ENCODE peak calls at places on chromosomes 11 and 22, in eight cellular contexts. U is fibroblast of lung; T is DMS153; S is mammary epithelial cell; N is iPS-NIHi11; F is stimulated activated naive CD8-positive, alpha-beta T cell treated with anti-CD3 and anti-CD28 coated beads, Interleukin-15, amount 100 ng/mL, for 72 hours; R is activated CD4-positive, alpha-beta T cell treated with anti-CD3 and anti-CD28 coated beads, Interleukin-2, amount 50 U/mL, for 1 hour; A is HFFc6. D is an unnamed sample.

GRCh38 chr11:72223615-72224586 is 666 bp upstream of the INPPL1 start:
- DNase-seq in N (no peak), A (peak), T (no peak), U (peak), S (no peak), F (peak), R (peak), D (no peak)

GRCh38 chr22:38981005-38981658 is 1.0 kb upstream of the APOBEC3B start:
- DNase-seq in N (peak), S (peak), A (peak), T (peak), R (no peak), U (peak), F (no peak), D (peak)

GRCh38 chr11:61685611-61685955 is 5.4 kb downstream of the DAGLA start:
- DNase-seq in S (no peak), U (no peak), F (no peak), A (no peak), N (no peak), T (no peak), R (no peak), D (no peak)

GRCh38 chr11:133943950-133944698 is 12.6 kb downstream of the IGSF9B start:
- DNase-seq in S (no peak), A (no peak), R (no peak), F (no peak), U (no peak), N (no peak), T (no peak), D (no peak)

GRCh38 chr11:72606362-72607100 is 67.7 kb downstream of the PDE2A start:
- DNase-seq in N (no peak), R (no peak), A (no peak), F (no peak), T (no peak), U (peak), S (no peak), D (no peak)

GRCh38 chr11:68033708-68034045 is 3.2 kb downstream of the NDUFS8 start:
- DNase-seq in F (no peak), U (no peak), A (no peak), S (no peak), N (no peak), T (no peak), R (no peak), D (no peak)

GRCh38 chr11:6531267-6531752 is 34.2 kb downstream of the DNHD1 start:
- DNase-seq in N (peak), A (peak), R (no peak), F (no peak), T (no peak), U (peak), S (peak), D (peak)

GRCh38 chr22:28052818-28053217 is 133.8 kb upstream of the PITPNB start:
- DNase-seq in N (no peak), U (no peak), R (no peak), F (no peak), S (no peak), A (no peak), T (peak), D (no peak)

GRCh38 chr11:71179877-71180276 is 72.5 kb downstream of the SHANK2 start:
- DNase-seq in R (no peak), A (no peak), T (no peak), F (no peak), N (no peak), U (no peak), S (peak), D (no peak)

GRCh38 chr11:115912484-115912945 is 408.3 kb upstream of the CADM1 start:
- DNase-seq in U (peak), F (no peak), R (no peak), T (peak), S (peak), N (peak), A (no peak), D (peak)

GRCh38 chr22:45007946-45008852 is 1.6 kb downstream of the PHF21B start:
- DNase-seq in U (peak), A (no peak), S (peak), F (peak), R (no peak), N (no peak), T (no peak), D (no peak)

GRCh38 chr11:119365071-119365591 is 16.4 kb downstream of the USP2 start:
- DNase-seq in T (no peak), R (no peak), N (no peak), S (no peak), U (peak), F (no peak), A (peak), D (no peak)

GRCh38 chr11:27514558-27514957 is 8.0 kb upstream of the LIN7C start:
- DNase-seq in N (no peak), A (peak), F (no peak), R (no peak), U (peak), T (no peak), S (no peak), D (no peak)

GRCh38 chr22:37639070-37639760 is at the start of gene SH3BP1:
- DNase-seq in F (peak), T (no peak), A (no peak), R (peak), S (peak), N (peak), U (peak), D (no peak)

GRCh38 chr11:77230878-77231605 is 70.4 kb downstream of the GDPD4 start:
- DNase-seq in R (no peak), N (no peak), F (no peak), U (no peak), A (no peak), S (no peak), T (no peak), D (no peak)

GRCh38 chr11:73321342-73322110 is 13.4 kb downstream of the ARHGEF17 start:
- DNase-seq in S (no peak), T (peak), F (no peak), A (peak), N (no peak), U (peak), R (no peak), D (no peak)

GRCh38 chr22:31812977-31813605 is 59.3 kb downstream of the DEPDC5 start:
- DNase-seq in S (no peak), R (no peak), T (no peak), U (no peak), A (no peak), F (no peak), N (no peak), D (no peak)

GRCh38 chr22:50548046-50548912 is 2.6 kb downstream of the KLHDC7B start:
- DNase-seq in N (peak), F (peak), R (peak), A (no peak), U (no peak), S (no peak), T (no peak), D (no peak)

GRCh38 chr11:12765428-12765827 is 91.2 kb downstream of the TEAD1 start:
- DNase-seq in T (peak), S (no peak), A (no peak), N (no peak), U (no peak), F (no peak), R (no peak), D (no peak)

GRCh38 chr22:17213976-17214375 is 5.3 kb downstream of the ADA2 start:
- DNase-seq in S (no peak), R (peak), U (peak), F (peak), A (no peak), T (no peak), N (peak), D (peak)

GRCh38 chr11:75431533-75432525 is 1.2 kb downstream of the KLHL35 start:
- DNase-seq in A (no peak), U (no peak), F (no peak), N (peak), S (peak), R (no peak), T (no peak), D (no peak)

GRCh38 chr22:40270748-40271373 is 75.4 kb upstream of the ADSL start:
- DNase-seq in N (no peak), S (no peak), F (no peak), T (no peak), A (no peak), R (no peak), U (no peak), D (no peak)

GRCh38 chr11:130451261-130452019 is 3.0 kb downstream of the ADAMTS15 start:
- DNase-seq in N (no peak), F (no peak), T (no peak), A (no peak), S (no peak), R (no peak), U (peak), D (peak)

GRCh38 chr22:33666249-33666648 is 254.0 kb downstream of the LARGE1 start:
- DNase-seq in U (no peak), N (no peak), R (no peak), T (no peak), S (no peak), A (no peak), F (no peak), D (no peak)

GRCh38 chr22:19984851-19985811 is 31.5 kb downstream of the ARVCF start:
- DNase-seq in U (no peak), A (no peak), R (no peak), T (no peak), F (no peak), N (no peak), S (no peak), D (no peak)

GRCh38 chr22:49534386-49534785 is 293.3 kb downstream of the BRD1 start:
- DNase-seq in F (no peak), U (no peak), A (no peak), R (no peak), N (no peak), T (no peak), S (no peak), D (no peak)

GRCh38 chr22:36769541-36769940 is 6.4 kb downstream of the IFT27 start:
- DNase-seq in R (no peak), F (no peak), U (no peak), S (no peak), A (no peak), T (no peak), N (no peak), D (no peak)

GRCh38 chr22:49658902-49659280 is 168.8 kb downstream of the BRD1 start:
- DNase-seq in R (no peak), T (peak), U (no peak), S (no peak), F (no peak), N (no peak), A (no peak), D (no peak)

GRCh38 chr11:69518081-69518950 is 36.9 kb downstream of the LINC01488 start:
- DNase-seq in N (no peak), U (peak), R (no peak), F (no peak), S (peak), A (peak), T (no peak), D (no peak)

GRCh38 chr11:34632105-34632780 is 11.3 kb downstream of the EHF start:
- DNase-seq in F (no peak), S (no peak), A (no peak), R (no peak), T (peak), U (no peak), N (peak), D (no peak)

GRCh38 chr22:48738204-48738980 is 1089.3 kb downstream of the BRD1 start:
- DNase-seq in A (no peak), F (no peak), S (no peak), T (no peak), R (no peak), U (no peak), N (no peak), D (no peak)

GRCh38 chr11:57649826-57650738 is at the start of gene YPEL4:
- DNase-seq in T (no peak), S (peak), F (no peak), N (peak), A (peak), U (peak), R (peak), D (peak)

GRCh38 chr11:118442903-118443589 is 6.8 kb downstream of the KMT2A start:
- DNase-seq in N (no peak), U (no peak), A (no peak), R (no peak), F (no peak), S (no peak), T (no peak), D (no peak)